ENCODE peak calls at places on chromosomes 7 and 10, in nine cellular contexts. One of them, this sample, is unnamed.

GRCh38 chr10:8346861-8347260 is 292.4 kb downstream of the GATA3 start:
- DNase-seq in stomach: no peak
- DNase-seq in ovary: no peak
- DNase-seq in A549: no peak
- DNase-seq in sigmoid colon: no peak
- DNase-seq in transverse colon: no peak
- DNase-seq in HepG2: no peak
- DNase-seq in tibial nerve: no peak
- DNase-seq in upper lobe of left lung: no peak
- DNase-seq in this sample: no peak

GRCh38 chr10:121313119-121313858 is 285.0 kb downstream of the FGFR2 start:
- DNase-seq in stomach: peak; percentile 32
- DNase-seq in HepG2: no peak
- DNase-seq in A549: no peak
- DNase-seq in transverse colon: no peak
- DNase-seq in tibial nerve: no peak
- DNase-seq in ovary: peak; percentile 21
- DNase-seq in sigmoid colon: no peak
- DNase-seq in upper lobe of left lung: no peak
- DNase-seq in this sample: no peak

GRCh38 chr7:151104411-151105235 is 18.3 kb downstream of the AGAP3 start:
- DNase-seq in A549: no peak
- DNase-seq in upper lobe of left lung: no peak
- DNase-seq in HepG2: no peak
- DNase-seq in stomach: no peak
- DNase-seq in sigmoid colon: no peak
- DNase-seq in ovary: no peak
- DNase-seq in transverse colon: no peak
- DNase-seq in tibial nerve: no peak
- DNase-seq in this sample: peak; percentile 37

GRCh38 chr7:76282344-76283253 is 19.9 kb upstream of the HSPB1 start:
- DNase-seq in sigmoid colon: no peak
- DNase-seq in tibial nerve: no peak
- DNase-seq in ovary: peak; percentile 74
- DNase-seq in transverse colon: no peak
- DNase-seq in A549: no peak
- DNase-seq in upper lobe of left lung: no peak
- DNase-seq in HepG2: no peak
- DNase-seq in stomach: no peak
- DNase-seq in this sample: no peak

GRCh38 chr10:71150811-71151210 is 61.6 kb upstream of the UNC5B start:
- DNase-seq in upper lobe of left lung: no peak
- DNase-seq in A549: no peak
- DNase-seq in stomach: no peak
- DNase-seq in ovary: no peak
- DNase-seq in transverse colon: no peak
- DNase-seq in tibial nerve: no peak
- DNase-seq in HepG2: no peak
- DNase-seq in sigmoid colon: no peak
- DNase-seq in this sample: no peak

GRCh38 chr7:155676052-155676451 is 31.6 kb downstream of the RBM33 start:
- DNase-seq in HepG2: no peak
- DNase-seq in upper lobe of left lung: no peak
- DNase-seq in tibial nerve: no peak
- DNase-seq in sigmoid colon: no peak
- DNase-seq in stomach: no peak
- DNase-seq in ovary: no peak
- DNase-seq in A549: no peak
- DNase-seq in transverse colon: no peak
- DNase-seq in this sample: no peak

GRCh38 chr10:64113796-64114195 is 592.6 kb downstream of the REEP3 start:
- DNase-seq in transverse colon: no peak
- DNase-seq in HepG2: no peak
- DNase-seq in stomach: no peak
- DNase-seq in A549: no peak
- DNase-seq in upper lobe of left lung: no peak
- DNase-seq in sigmoid colon: no peak
- DNase-seq in ovary: no peak
- DNase-seq in tibial nerve: no peak
- DNase-seq in this sample: no peak

GRCh38 chr7:99079104-99079503 is 64.8 kb downstream of the SMURF1 start:
- DNase-seq in tibial nerve: no peak
- DNase-seq in transverse colon: peak; percentile 37
- DNase-seq in A549: no peak
- DNase-seq in sigmoid colon: no peak
- DNase-seq in stomach: no peak
- DNase-seq in HepG2: no peak
- DNase-seq in ovary: no peak
- DNase-seq in upper lobe of left lung: peak; percentile 57
- DNase-seq in this sample: no peak

GRCh38 chr10:111158601-111159000 is 81.8 kb downstream of the ADRA2A start:
- DNase-seq in stomach: no peak
- DNase-seq in sigmoid colon: no peak
- DNase-seq in ovary: no peak
- DNase-seq in tibial nerve: no peak
- DNase-seq in transverse colon: no peak
- DNase-seq in A549: no peak
- DNase-seq in upper lobe of left lung: no peak
- DNase-seq in HepG2: no peak
- DNase-seq in this sample: no peak

GRCh38 chr7:38584443-38585210 is 46.5 kb downstream of the AMPH start:
- DNase-seq in sigmoid colon: no peak
- DNase-seq in upper lobe of left lung: no peak
- DNase-seq in ovary: no peak
- DNase-seq in A549: no peak
- DNase-seq in stomach: no peak
- DNase-seq in HepG2: no peak
- DNase-seq in transverse colon: no peak
- DNase-seq in tibial nerve: no peak
- DNase-seq in this sample: no peak

GRCh38 chr10:112587709-112588108 is 140.7 kb downstream of the VTI1A start:
- DNase-seq in transverse colon: no peak
- DNase-seq in upper lobe of left lung: no peak
- DNase-seq in A549: no peak
- DNase-seq in sigmoid colon: no peak
- DNase-seq in stomach: no peak
- DNase-seq in ovary: no peak
- DNase-seq in HepG2: no peak
- DNase-seq in tibial nerve: no peak
- DNase-seq in this sample: no peak

GRCh38 chr10:19154375-19154774 is 105.8 kb downstream of the MALRD1 start:
- DNase-seq in transverse colon: no peak
- DNase-seq in A549: no peak
- DNase-seq in tibial nerve: no peak
- DNase-seq in ovary: no peak
- DNase-seq in stomach: no peak
- DNase-seq in HepG2: no peak
- DNase-seq in sigmoid colon: no peak
- DNase-seq in upper lobe of left lung: no peak
- DNase-seq in this sample: no peak

GRCh38 chr10:114933588-114933987 is 4.4 kb upstream of the TRUB1 start:
- DNase-seq in ovary: no peak
- DNase-seq in tibial nerve: no peak
- DNase-seq in stomach: no peak
- DNase-seq in A549: no peak
- DNase-seq in sigmoid colon: no peak
- DNase-seq in transverse colon: no peak
- DNase-seq in HepG2: no peak
- DNase-seq in upper lobe of left lung: no peak
- DNase-seq in this sample: no peak

GRCh38 chr10:34522542-34522941 is 292.6 kb downstream of the PARD3 start:
- DNase-seq in transverse colon: no peak
- DNase-seq in HepG2: no peak
- DNase-seq in sigmoid colon: no peak
- DNase-seq in ovary: no peak
- DNase-seq in A549: peak; percentile 36
- DNase-seq in stomach: no peak
- DNase-seq in tibial nerve: no peak
- DNase-seq in upper lobe of left lung: no peak
- DNase-seq in this sample: no peak

GRCh38 chr7:20417675-20418382 is 87.1 kb downstream of the ITGB8 start:
- DNase-seq in HepG2: no peak
- DNase-seq in A549: no peak
- DNase-seq in tibial nerve: no peak
- DNase-seq in stomach: no peak
- DNase-seq in upper lobe of left lung: no peak
- DNase-seq in transverse colon: no peak
- DNase-seq in sigmoid colon: no peak
- DNase-seq in ovary: no peak
- DNase-seq in this sample: no peak

GRCh38 chr7:143002106-143002505 is 24.8 kb downstream of the OR9A2 start:
- DNase-seq in sigmoid colon: no peak
- DNase-seq in stomach: no peak
- DNase-seq in tibial nerve: no peak
- DNase-seq in ovary: no peak
- DNase-seq in transverse colon: no peak
- DNase-seq in A549: peak; percentile 34
- DNase-seq in upper lobe of left lung: no peak
- DNase-seq in HepG2: no peak
- DNase-seq in this sample: no peak

GRCh38 chr7:66928388-66928787 is 7.4 kb downstream of the TMEM248 start:
- DNase-seq in tibial nerve: no peak
- DNase-seq in HepG2: no peak
- DNase-seq in ovary: no peak
- DNase-seq in sigmoid colon: no peak
- DNase-seq in A549: no peak
- DNase-seq in upper lobe of left lung: peak; percentile 40
- DNase-seq in stomach: no peak
- DNase-seq in transverse colon: no peak
- DNase-seq in this sample: no peak

GRCh38 chr10:58513189-58514101 is 773 bp downstream of the BICC1 start:
- DNase-seq in HepG2: no peak
- DNase-seq in A549: peak; percentile 69
- DNase-seq in upper lobe of left lung: peak; percentile 31
- DNase-seq in ovary: peak; percentile 78
- DNase-seq in tibial nerve: peak; percentile 60
- DNase-seq in stomach: peak; percentile 31
- DNase-seq in transverse colon: peak; percentile 45
- DNase-seq in sigmoid colon: peak; percentile 89
- DNase-seq in this sample: peak; percentile 87

GRCh38 chr10:132679217-132679595 is 106.7 kb downstream of the NKX6-2 start:
- DNase-seq in HepG2: no peak
- DNase-seq in transverse colon: no peak
- DNase-seq in tibial nerve: no peak
- DNase-seq in ovary: no peak
- DNase-seq in sigmoid colon: peak; percentile 39
- DNase-seq in A549: no peak
- DNase-seq in upper lobe of left lung: peak; percentile 18
- DNase-seq in stomach: no peak
- DNase-seq in this sample: peak; percentile 40

GRCh38 chr10:3126249-3126648 is 46.3 kb downstream of the PITRM1 start:
- DNase-seq in A549: no peak
- DNase-seq in tibial nerve: no peak
- DNase-seq in upper lobe of left lung: no peak
- DNase-seq in HepG2: no peak
- DNase-seq in stomach: no peak
- DNase-seq in transverse colon: no peak
- DNase-seq in sigmoid colon: peak; percentile 59
- DNase-seq in ovary: no peak
- DNase-seq in this sample: no peak
- TF ChIP-seq POLR2A in A549: no peak
- TF ChIP-seq POLR2A in tibial nerve: no peak
- TF ChIP-seq POLR2A in upper lobe of left lung: no peak
- TF ChIP-seq POLR2A in HepG2: no peak
- TF ChIP-seq POLR2A in stomach: no peak
- TF ChIP-seq POLR2A in transverse colon: no peak
- TF ChIP-seq POLR2A in sigmoid colon: no peak
- TF ChIP-seq POLR2A in ovary: no peak
- TF ChIP-seq POLR2A in this sample: no peak

GRCh38 chr10:44714451-44714850 is 196.7 kb upstream of the TMEM72 start:
- DNase-seq in upper lobe of left lung: no peak
- DNase-seq in stomach: no peak
- DNase-seq in tibial nerve: no peak
- DNase-seq in sigmoid colon: no peak
- DNase-seq in transverse colon: no peak
- DNase-seq in ovary: no peak
- DNase-seq in HepG2: no peak
- DNase-seq in A549: no peak
- DNase-seq in this sample: no peak
- TF ChIP-seq EP300 in upper lobe of left lung: no peak
- TF ChIP-seq EP300 in stomach: no peak
- TF ChIP-seq EP300 in tibial nerve: no peak
- TF ChIP-seq EP300 in sigmoid colon: no peak
- TF ChIP-seq EP300 in transverse colon: no peak
- TF ChIP-seq EP300 in ovary: no peak
- TF ChIP-seq EP300 in HepG2: no peak
- TF ChIP-seq EP300 in A549: no peak
- TF ChIP-seq EP300 in this sample: no peak

GRCh38 chr10:61903184-61903990 is 1.9 kb downstream of the ARID5B start:
- DNase-seq in upper lobe of left lung: peak; percentile 62
- DNase-seq in A549: peak; percentile 35
- DNase-seq in stomach: peak; percentile 61
- DNase-seq in transverse colon: peak; percentile 76
- DNase-seq in sigmoid colon: peak; percentile 78
- DNase-seq in tibial nerve: peak; percentile 18
- DNase-seq in HepG2: peak; percentile 38
- DNase-seq in ovary: peak; percentile 64
- DNase-seq in this sample: peak; percentile 78
- TF ChIP-seq POLR2A in upper lobe of left lung: peak; percentile 45
- TF ChIP-seq POLR2A in A549: no peak
- TF ChIP-seq POLR2A in stomach: no peak
- TF ChIP-seq POLR2A in transverse colon: peak; percentile 72
- TF ChIP-seq POLR2A in sigmoid colon: no peak
- TF ChIP-seq POLR2A in tibial nerve: peak; percentile 36
- TF ChIP-seq POLR2A in HepG2: peak; percentile 47
- TF ChIP-seq POLR2A in ovary: peak; percentile 21
- TF ChIP-seq POLR2A in this sample: no peak

GRCh38 chr10:96337106-96337505 is 21.7 kb downstream of the OPALIN start:
- DNase-seq in sigmoid colon: no peak
- DNase-seq in tibial nerve: no peak
- DNase-seq in transverse colon: no peak
- DNase-seq in upper lobe of left lung: no peak
- DNase-seq in stomach: no peak
- DNase-seq in A549: no peak
- DNase-seq in HepG2: no peak
- DNase-seq in ovary: no peak
- DNase-seq in this sample: no peak
- TF ChIP-seq EP300 in sigmoid colon: no peak
- TF ChIP-seq EP300 in tibial nerve: no peak
- TF ChIP-seq EP300 in transverse colon: no peak
- TF ChIP-seq EP300 in upper lobe of left lung: no peak
- TF ChIP-seq EP300 in stomach: no peak
- TF ChIP-seq EP300 in A549: no peak
- TF ChIP-seq EP300 in HepG2: no peak
- TF ChIP-seq EP300 in ovary: no peak
- TF ChIP-seq EP300 in this sample: no peak

This sample was measured in suprapubic skin.